ENCODE peak calls at places on chromosomes 12 and 14, in ten cellular contexts. Z is GM20000, T is upper lobe of right lung, Y is left ventricle myocardium inferior, F is foreskin fibroblast, O is AG09319, E is B cell, B is MCF 10A, I is H9, J is A549. U is an unnamed sample.

GRCh38 chr12:60174476-60174875 is 578.6 kb downstream of the SLC16A7 start:
- DNase-seq in Z (no peak), T (no peak), Y (no peak), F (peak; percentile 59), O (no peak), E (no peak), B (peak; percentile 9), I (no peak), J (no peak), U (no peak)

GRCh38 chr12:82650627-82651337 is 35.9 kb upstream of the TMTC2 start:
- DNase-seq in Z (peak; percentile 45), T (no peak), Y (peak; percentile 33), F (peak; percentile 13), O (no peak), E (no peak), B (peak; percentile 94), I (no peak), J (peak; percentile 96), U (peak; percentile 26)

GRCh38 chr12:124053855-124054254 is 80.8 kb downstream of the ZNF664 start:
- DNase-seq in Z (peak; percentile 45), T (no peak), Y (peak; percentile 41), F (peak; percentile 50), O (peak; percentile 30), E (no peak), B (no peak), I (peak; percentile 82), J (peak; percentile 73), U (no peak)

GRCh38 chr12:1533205-1533601 is 61.2 kb downstream of the FBXL14 start:
- DNase-seq in Z (peak; percentile 64), T (no peak), Y (no peak), F (no peak), O (no peak), E (peak; percentile 34), B (no peak), I (peak; percentile 17), J (no peak), U (no peak)

GRCh38 chr12:49624919-49625577 is 1.7 kb downstream of the PRPF40B start:
- DNase-seq in Z (no peak), T (no peak), Y (no peak), F (no peak), O (no peak), E (no peak), B (peak; percentile 91), I (no peak), J (peak; percentile 39), U (no peak)

GRCh38 chr14:92542766-92543554 is 29.4 kb downstream of the RIN3 start:
- DNase-seq in Z (no peak), T (no peak), Y (no peak), F (no peak), O (no peak), E (no peak), B (no peak), I (no peak), J (no peak), U (no peak)

GRCh38 chr12:47098099-47098498 is 18.3 kb upstream of the AMIGO2 start:
- DNase-seq in Z (no peak), T (no peak), Y (no peak), F (no peak), O (no peak), E (no peak), B (no peak), I (no peak), J (no peak), U (no peak)

GRCh38 chr12:103637429-103637828 is 50.4 kb downstream of the STAB2 start:
- DNase-seq in Z (no peak), T (no peak), Y (no peak), F (no peak), O (no peak), E (no peak), B (no peak), I (no peak), J (no peak), U (no peak)

GRCh38 chr14:53325176-53325806 is 172.2 kb upstream of the DDHD1 start:
- DNase-seq in Z (peak; percentile 15), T (no peak), Y (no peak), F (no peak), O (no peak), E (no peak), B (no peak), I (no peak), J (no peak), U (no peak)

GRCh38 chr14:20302042-20302761 is 3.5 kb downstream of the TTC5 start:
- DNase-seq in Z (no peak), T (no peak), Y (no peak), F (peak; percentile 12), O (no peak), E (no peak), B (no peak), I (no peak), J (no peak), U (no peak)

GRCh38 chr12:80791863-80792262 is 75.2 kb downstream of the MYF5 start:
- DNase-seq in Z (no peak), T (no peak), Y (no peak), F (no peak), O (no peak), E (no peak), B (no peak), I (no peak), J (no peak), U (no peak)

GRCh38 chr12:15633201-15633600 is 156.0 kb downstream of the EPS8 start:
- DNase-seq in Z (no peak), T (no peak), Y (no peak), F (no peak), O (no peak), E (no peak), B (peak; percentile 50), I (no peak), J (no peak), U (no peak)

GRCh38 chr12:114294303-114294685 is 111.7 kb downstream of the TBX5 start:
- DNase-seq in Z (no peak), T (no peak), Y (no peak), F (peak; percentile 33), O (no peak), E (no peak), B (no peak), I (no peak), J (no peak), U (no peak)
- TF ChIP-seq CTCF in Z (no peak), T (no peak), Y (no peak), F (no peak), O (no peak), E (no peak), B (no peak), I (no peak), J (no peak), U (no peak)

DNA sequence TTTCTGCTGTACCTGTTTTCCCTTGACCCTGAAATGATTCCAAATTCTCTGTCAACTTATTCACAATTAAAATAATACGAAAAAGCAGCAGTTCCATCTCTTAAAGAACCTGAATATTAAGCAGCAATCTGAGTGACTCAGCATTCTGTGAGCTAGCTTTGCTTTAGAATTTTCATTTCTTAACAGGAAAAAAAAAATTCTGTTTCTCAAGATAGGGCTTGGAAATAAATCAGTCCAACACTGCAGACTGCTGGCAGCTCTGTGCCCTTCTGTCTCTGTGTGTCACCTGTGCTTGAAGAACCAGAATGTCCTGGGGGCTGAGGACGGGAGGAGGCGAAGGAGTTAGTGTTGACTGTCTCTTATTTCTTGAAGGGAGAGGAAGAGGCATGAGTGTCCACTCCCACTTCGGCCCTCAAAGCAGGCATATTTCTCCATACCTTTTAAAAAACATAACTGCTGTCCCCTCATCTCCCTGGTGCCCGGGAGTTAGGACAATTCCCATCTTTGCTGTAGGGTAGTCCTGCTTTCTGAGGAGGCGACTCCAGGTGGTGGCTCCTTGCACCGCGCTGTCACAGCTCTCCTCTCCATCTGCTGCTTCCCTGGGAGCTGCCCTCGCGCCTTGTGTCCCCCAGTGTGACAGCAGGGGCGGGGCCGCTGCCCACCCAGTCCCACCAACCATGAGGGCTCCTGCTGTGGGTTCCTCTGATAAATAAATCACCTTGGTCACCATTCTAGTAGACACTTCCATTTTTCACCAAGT is 203.1 kb downstream of the CALM1 start:
- DNase-seq in Z (no peak), T (no peak), Y (no peak), F (no peak), O (no peak), E (no peak), B (peak; percentile 4), I (no peak), J (peak; percentile 35), U (no peak)
- TF ChIP-seq CTCF in Z (no peak), T (no peak), Y (peak; percentile 50), F (no peak), O (peak; percentile 17), E (no peak), B (no peak), I (no peak), J (no peak), U (no peak)

GRCh38 chr14:88868558-88869159 is 44.2 kb downstream of the TTC8 start:
- DNase-seq in Z (peak; percentile 6), T (no peak), Y (no peak), F (no peak), O (no peak), E (peak; percentile 13), B (peak; percentile 51), I (no peak), J (peak; percentile 23), U (peak; percentile 6)
- TF ChIP-seq CTCF in Z (peak; percentile 19), T (peak; percentile 34), Y (peak; percentile 49), F (peak; percentile 30), O (peak; percentile 19), E (peak; percentile 43), B (peak; percentile 61), I (peak; percentile 61), J (peak; percentile 47), U (peak; percentile 35)

GRCh38 chr14:46487582-46488350 is 163.8 kb downstream of the RPL10L start:
- DNase-seq in Z (no peak), T (no peak), Y (no peak), F (no peak), O (no peak), E (no peak), B (no peak), I (no peak), J (no peak), U (no peak)

GRCh38 chr14:46488374-46488773 is 163.2 kb downstream of the RPL10L start:
- DNase-seq in Z (no peak), T (no peak), Y (no peak), F (no peak), O (no peak), E (no peak), B (no peak), I (no peak), J (no peak), U (no peak)

DNA sequence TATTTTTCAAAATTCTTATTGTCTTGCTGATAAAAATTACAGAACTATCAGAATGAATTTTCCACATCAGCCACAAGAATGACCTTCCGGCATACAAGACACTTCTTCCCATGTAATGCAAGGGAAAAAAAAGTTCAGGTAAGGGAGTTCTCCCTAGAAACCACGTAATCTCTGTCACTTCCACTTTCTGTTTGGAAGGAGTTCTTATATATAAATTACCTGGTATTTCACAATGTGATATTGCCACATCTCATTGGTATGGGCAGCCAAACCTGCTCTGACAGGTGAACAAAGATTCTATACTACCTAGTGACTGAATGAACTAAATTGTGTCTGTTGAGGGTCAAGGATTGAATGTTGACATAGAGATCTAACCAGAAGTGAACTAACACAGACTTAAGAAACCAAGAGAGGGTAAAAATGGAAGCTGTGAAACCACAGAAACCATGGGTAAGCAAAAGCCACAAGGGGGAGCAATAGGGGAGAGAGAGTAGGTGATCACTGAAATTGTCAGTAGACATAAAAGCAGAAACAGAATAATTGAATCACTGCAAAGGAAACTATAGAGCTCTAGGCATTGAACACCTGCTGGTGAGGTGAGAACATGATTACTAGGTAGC is 161.3 kb downstream of the RPL10L start:
- DNase-seq in Z (peak; percentile 21), T (no peak), Y (no peak), F (no peak), O (no peak), E (no peak), B (peak; percentile 44), I (peak; percentile 40), J (peak; percentile 15), U (peak; percentile 6)
- TF ChIP-seq CTCF in Z (no peak), T (peak; percentile 49), Y (no peak), F (no peak), O (no peak), E (no peak), B (peak; percentile 19), I (peak; percentile 77), J (no peak), U (peak; percentile 20)

U was measured in GM10248.